ENCODE peak calls at places on chromosomes 6 and 20, in four cellular contexts. H is HCT116, A is MM.1S, U is IMR-90. M is an unnamed sample.

GRCh38 chr6:10404799-10405524 is 9.9 kb downstream of the TFAP2A start:
- DNase-seq in H (no peak), U (no peak), A (no peak), M (no peak)

GRCh38 chr6:52399511-52400315 is 20.4 kb upstream of the EFHC1 start:
- DNase-seq in A (peak), U (peak), H (no peak), M (peak)

GRCh38 chr6:158242071-158242606 is 70.1 kb upstream of the TULP4 start:
- DNase-seq in H (no peak), A (no peak), U (no peak), M (no peak)

GRCh38 chr6:105991561-105992314 is 94.4 kb upstream of the PRDM1 start:
- DNase-seq in U (no peak), H (no peak), A (peak), M (peak)

GRCh38 chr20:17797163-17797562 is 97.4 kb downstream of the BANF2 start:
- DNase-seq in U (no peak), A (no peak), H (no peak), M (no peak)

GRCh38 chr6:14221564-14222297 is 104.2 kb downstream of the CD83 start:
- DNase-seq in A (no peak), H (no peak), U (no peak), M (no peak)

GRCh38 chr6:167475947-167476346 is 151.1 kb downstream of the TTLL2 start:
- DNase-seq in H (no peak), U (no peak), A (no peak), M (no peak)

GRCh38 chr20:4711511-4711910 is 10.2 kb upstream of the PRND start:
- DNase-seq in A (peak), H (no peak), U (no peak), M (no peak)

GRCh38 chr6:12962995-12963394 is 246.4 kb downstream of the PHACTR1 start:
- DNase-seq in A (no peak), U (no peak), H (no peak), M (no peak)

GRCh38 chr6:107769053-107769658 is 55.0 kb downstream of the SCML4 start:
- DNase-seq in A (no peak), H (no peak), U (no peak), M (no peak)

GRCh38 chr20:14992961-14993360 is 655.5 kb upstream of the FLRT3 start:
- DNase-seq in H (no peak), A (no peak), U (no peak), M (no peak)

GRCh38 chr6:111803804-111804203 is 69.4 kb downstream of the FYN start:
- DNase-seq in A (no peak), U (peak), H (no peak), M (no peak)

GRCh38 chr6:4910060-4910746 is 93.6 kb downstream of the RPP40 start:
- DNase-seq in A (no peak), H (no peak), U (no peak), M (no peak)

GRCh38 chr20:1809611-1810510 is 85.3 kb upstream of the SIRPA start:
- DNase-seq in H (no peak), U (peak), A (no peak), M (peak)

GRCh38 chr6:25960689-25961088 is 1.9 kb upstream of the TRIM38 start:
- DNase-seq in H (no peak), U (no peak), A (no peak), M (no peak)
- H2AFZ ChIP-seq in H (no peak), U (no peak), A (peak), M (no peak)

DNA sequence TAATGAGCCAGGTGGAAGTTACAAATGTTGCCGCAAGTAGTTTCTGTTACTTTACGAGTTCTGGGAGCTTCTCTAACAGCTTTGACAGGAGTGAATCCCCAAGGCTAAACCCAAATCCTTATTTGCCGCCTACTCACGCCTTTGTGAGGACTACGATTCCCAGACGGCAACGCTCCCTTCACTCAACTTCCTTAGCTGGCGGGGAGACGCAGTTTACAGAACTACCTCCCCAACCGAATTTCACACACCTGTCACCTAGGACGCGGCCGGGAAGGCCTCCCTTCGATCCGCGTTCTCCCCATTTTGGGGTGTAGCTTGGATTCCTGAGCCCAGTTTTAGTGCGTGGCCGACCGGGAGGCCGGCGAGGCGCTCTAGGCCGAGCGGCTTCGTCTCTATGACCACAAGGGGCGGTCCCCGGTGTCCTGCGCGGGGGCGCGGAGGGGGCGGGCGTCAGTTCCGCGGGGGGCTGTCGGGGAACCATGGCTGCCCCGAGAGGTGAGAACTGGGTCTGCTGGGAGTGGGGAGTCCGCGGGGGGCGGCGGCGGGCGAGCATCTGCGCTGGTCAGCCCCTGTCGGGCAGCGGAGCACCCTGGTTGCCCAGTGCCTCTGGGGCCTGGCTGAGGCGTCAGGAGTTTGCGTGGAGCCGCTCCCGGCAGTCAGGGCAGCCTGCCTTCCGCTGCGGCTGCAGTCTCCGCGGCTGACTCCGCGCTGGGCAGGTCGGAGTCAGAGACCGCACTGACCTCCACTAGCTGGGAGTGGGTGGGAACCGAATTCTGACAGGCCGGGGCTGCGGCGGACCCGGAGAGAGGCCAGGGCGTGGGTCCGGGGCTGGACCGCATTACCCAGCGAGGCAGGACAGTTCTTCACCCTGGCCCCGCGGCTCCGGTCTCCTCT is at the start of gene SLC35A1:
- DNase-seq in U (peak), A (peak), H (peak), M (peak)
- TF ChIP-seq CTCF in U (no peak), A (no peak), H (no peak), M (peak)

DNA sequence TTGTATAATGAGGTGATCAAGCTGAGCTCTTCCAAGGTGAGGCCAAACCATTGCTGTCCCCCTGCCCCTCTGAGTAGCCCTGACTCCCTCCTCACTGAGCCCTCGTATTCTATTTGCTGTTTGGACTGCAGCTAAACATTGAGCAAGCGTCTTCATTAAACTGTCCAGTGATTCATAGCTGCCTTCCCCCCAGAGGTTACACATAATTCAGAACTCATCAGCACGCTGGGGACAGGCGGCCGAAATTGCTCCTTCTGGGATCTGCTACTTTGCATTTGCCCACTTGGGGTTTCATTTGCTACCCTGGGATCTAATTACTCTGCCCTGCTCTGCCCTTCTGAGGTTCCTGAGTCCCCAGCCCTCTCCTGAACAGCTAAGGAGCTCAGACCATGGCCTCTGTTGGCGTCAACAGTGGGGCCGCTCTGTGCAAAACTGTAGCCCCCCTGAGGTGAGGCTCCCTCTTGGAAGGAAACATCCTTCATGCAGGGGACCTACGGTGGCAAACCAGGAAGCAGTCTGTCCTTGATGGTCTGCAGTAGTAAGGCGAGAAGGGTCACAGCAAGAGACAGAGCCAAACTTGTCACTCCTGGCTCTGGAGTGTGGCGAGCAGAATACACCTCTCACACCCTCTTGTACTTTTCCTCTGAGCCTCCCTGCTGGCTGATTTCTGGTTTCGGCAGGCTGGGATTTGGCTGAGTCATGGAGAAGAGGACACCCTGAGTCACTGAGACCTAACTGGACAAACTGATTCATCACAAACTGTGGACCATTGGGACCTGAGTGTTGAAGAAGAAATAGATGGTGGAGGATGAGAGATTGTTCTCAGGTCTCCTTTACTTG is 102.0 kb downstream of the F13A1 start:
- DNase-seq in A (no peak), H (no peak), U (no peak), M (peak)
- H3K27ac ChIP-seq in A (no peak), H (no peak), U (no peak), M (no peak)

DNA sequence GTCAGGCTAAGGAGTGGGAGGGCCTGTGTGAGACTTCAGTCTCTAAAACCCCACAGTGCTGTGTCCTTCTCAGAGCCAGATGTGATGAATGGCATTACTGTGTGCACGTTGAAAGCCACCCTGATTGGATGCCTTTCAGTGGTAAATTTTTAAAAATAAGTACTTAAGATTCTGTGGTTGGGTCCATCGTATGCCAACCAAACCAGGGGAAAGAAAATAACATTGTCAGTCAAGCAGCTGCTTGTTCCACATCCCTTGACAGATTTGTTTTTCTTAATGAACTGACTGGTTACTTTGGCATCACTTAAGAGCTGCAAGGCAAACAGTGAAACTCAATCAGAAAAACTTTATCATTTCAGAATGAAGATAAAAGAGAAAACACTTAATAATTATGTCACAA is 334.0 kb upstream of the NT5E start:
- DNase-seq in A (no peak), U (no peak), H (no peak), M (no peak)
- H2AFZ ChIP-seq in A (no peak), U (no peak), H (no peak), M (no peak)

GRCh38 chr6:50818673-50819072 is at the start of gene TFAP2B:
- DNase-seq in H (no peak), U (no peak), A (no peak), M (no peak)

GRCh38 chr6:50816947-50817637 is 1.6 kb upstream of the TFAP2B start:
- DNase-seq in A (no peak), H (no peak), U (no peak), M (no peak)

GRCh38 chr6:50817638-50817950 is 1.1 kb upstream of the TFAP2B start:
- DNase-seq in H (no peak), A (no peak), U (no peak), M (no peak)

GRCh38 chr6:50816115-50816675 is 2.5 kb upstream of the TFAP2B start:
- DNase-seq in H (peak), U (peak), A (peak), M (peak)

DNA sequence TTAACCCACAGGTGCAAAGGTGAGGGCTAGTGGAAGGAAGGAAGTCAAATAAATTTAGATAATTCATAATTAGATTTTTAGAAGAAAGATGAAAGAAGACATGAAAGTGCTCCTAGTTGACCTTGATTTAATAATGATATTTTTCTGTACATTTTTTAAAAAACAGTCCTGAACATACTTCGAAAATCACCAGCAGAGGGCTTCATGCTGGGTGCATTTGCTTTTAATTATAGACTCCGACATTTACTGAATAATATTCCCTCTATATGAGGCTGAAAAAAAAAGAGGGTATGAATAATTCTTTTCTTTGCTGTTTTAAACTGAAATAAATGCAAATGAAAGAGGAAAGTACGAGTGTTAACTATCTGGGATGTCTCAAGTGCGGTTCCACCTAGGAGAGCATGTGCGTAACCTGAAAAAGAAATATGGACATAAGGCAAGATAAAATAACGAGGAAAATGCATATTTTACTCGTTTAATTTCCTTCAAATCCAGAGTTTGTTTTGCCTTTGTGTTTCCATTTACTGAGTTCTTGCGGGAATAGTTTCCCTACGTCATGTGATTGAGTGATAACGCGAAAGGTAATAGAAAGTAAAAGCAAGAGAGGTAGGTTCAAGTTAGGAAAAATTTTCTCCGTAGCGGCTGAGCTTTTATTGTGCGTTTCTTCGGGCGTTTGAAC is 3.1 kb upstream of the TFAP2B start:
- DNase-seq in H (no peak), U (peak), A (peak), M (peak)
- TF ChIP-seq CTCF in H (no peak), U (peak), A (peak), M (peak)

DNA sequence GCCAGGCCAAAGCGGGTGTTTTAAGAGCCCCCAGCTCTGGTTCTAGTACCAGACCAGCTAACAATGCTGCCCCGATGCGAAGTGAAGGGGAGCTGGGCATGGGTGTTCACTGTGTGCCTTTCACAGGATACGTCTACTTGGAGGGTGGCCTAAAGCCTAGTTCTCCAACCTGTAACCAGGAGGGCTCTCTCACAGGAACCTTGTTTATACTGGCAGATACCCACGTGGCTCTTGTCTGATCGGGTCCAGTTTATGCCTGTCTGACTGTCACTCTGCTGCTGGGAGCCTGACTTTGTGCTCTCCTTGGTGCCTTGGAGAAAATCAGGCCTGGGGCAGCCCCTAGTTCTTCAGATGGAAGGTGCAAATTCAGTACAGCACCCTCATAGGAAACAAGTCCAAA is 60.2 kb upstream of the RNF144B start:
- DNase-seq in H (no peak), A (no peak), U (no peak), M (no peak)
- H3K27ac ChIP-seq in H (no peak), A (no peak), U (no peak), M (no peak)

GRCh38 chr6:120786256-120786655 is 548.0 kb downstream of the TBC1D32 start:
- DNase-seq in H (no peak), A (no peak), U (no peak), M (no peak)
- H2AFZ ChIP-seq in H (no peak), A (no peak), U (no peak), M (no peak)

DNA sequence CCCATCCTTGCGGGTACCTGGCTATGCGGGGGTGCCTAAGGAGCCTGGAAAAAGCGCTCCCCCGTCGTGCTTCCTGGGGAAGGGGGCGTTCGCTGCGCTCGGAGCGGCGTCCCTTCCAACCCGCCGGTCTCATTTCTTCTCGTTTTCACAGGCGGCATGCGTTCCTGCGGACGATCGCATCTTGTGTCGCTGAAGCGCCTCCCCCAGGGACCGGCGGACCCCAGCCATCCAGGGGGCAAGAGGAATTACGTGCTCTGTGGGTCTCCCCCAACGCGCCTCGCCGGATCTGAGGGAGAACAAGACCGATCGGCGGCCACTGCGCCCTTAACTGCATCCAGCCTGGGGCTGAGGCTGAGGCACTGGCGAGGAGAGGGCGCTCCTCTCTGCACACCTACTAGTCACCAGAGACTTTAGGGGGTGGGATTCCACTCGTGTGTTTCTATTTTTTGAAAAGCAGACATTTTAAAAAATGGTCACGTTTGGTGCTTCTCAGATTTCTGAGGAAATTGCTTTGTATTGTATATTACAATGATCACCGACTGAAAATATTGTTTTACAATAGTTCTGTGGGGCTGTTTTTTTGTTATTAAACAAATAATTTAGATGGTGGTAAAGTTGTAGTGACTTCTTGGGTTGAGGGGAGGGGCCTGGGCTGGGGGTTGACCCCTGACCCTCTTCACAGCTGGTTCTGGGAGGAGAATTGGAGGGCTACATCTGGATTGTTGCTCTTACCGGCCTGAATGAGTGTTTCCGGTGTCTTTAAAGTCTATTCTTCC is 1.0 kb downstream of the ID1 start:
- DNase-seq in A (no peak), H (no peak), U (no peak), M (peak)
- TF ChIP-seq CTCF in A (no peak), H (no peak), U (no peak), M (no peak)

GRCh38 chr6:7196019-7196402 is 88.2 kb downstream of the RREB1 start:
- DNase-seq in U (no peak), H (no peak), A (peak), M (no peak)
- H3K27ac ChIP-seq in U (no peak), H (no peak), A (peak), M (no peak)